ENCODE peak calls at places on chromosomes 7 and 10, in six cellular contexts. One of them, this sample, is unnamed.
A peak's percentile ranks its signal among the peaks of the same experiment; 100 is the strongest.

GRCh38 chr10:63819753-63820347 is 298.6 kb downstream of the REEP3 start:
- DNase-seq in adrenal gland: peak; percentile 77
- DNase-seq in transverse colon: peak; percentile 55
- DNase-seq in tibial nerve: peak; percentile 84
- DNase-seq in H54: peak; percentile 38
- DNase-seq in breast epithelium: peak; percentile 61
- DNase-seq in this sample: peak; percentile 72

GRCh38 chr10:130300608-130301025 is 164.4 kb downstream of the GLRX3 start:
- DNase-seq in breast epithelium: no peak
- DNase-seq in tibial nerve: no peak
- DNase-seq in transverse colon: no peak
- DNase-seq in H54: no peak
- DNase-seq in adrenal gland: peak; percentile 33
- DNase-seq in this sample: no peak

GRCh38 chr7:26293569-26294308 is 2.1 kb downstream of the SNX10 start:
- DNase-seq in transverse colon: no peak
- DNase-seq in breast epithelium: no peak
- DNase-seq in H54: no peak
- DNase-seq in tibial nerve: no peak
- DNase-seq in adrenal gland: no peak
- DNase-seq in this sample: no peak

GRCh38 chr10:131211146-131211545 is 100.4 kb downstream of the TCERG1L start:
- DNase-seq in H54: no peak
- DNase-seq in tibial nerve: no peak
- DNase-seq in transverse colon: no peak
- DNase-seq in adrenal gland: no peak
- DNase-seq in breast epithelium: no peak
- DNase-seq in this sample: peak; percentile 17

GRCh38 chr7:104848386-104848990 is 165.5 kb upstream of the KMT2E start:
- DNase-seq in transverse colon: peak; percentile 52
- DNase-seq in adrenal gland: peak; percentile 54
- DNase-seq in tibial nerve: peak; percentile 87
- DNase-seq in breast epithelium: no peak
- DNase-seq in H54: peak; percentile 23
- DNase-seq in this sample: peak; percentile 57

GRCh38 chr7:1496531-1497292 is 7.5 kb downstream of the INTS1 start:
- DNase-seq in H54: no peak
- DNase-seq in transverse colon: no peak
- DNase-seq in tibial nerve: no peak
- DNase-seq in breast epithelium: no peak
- DNase-seq in adrenal gland: no peak
- DNase-seq in this sample: no peak

GRCh38 chr10:119516381-119517234 is 25.9 kb downstream of the RGS10 start:
- DNase-seq in transverse colon: peak; percentile 49
- DNase-seq in H54: no peak
- DNase-seq in tibial nerve: no peak
- DNase-seq in breast epithelium: no peak
- DNase-seq in adrenal gland: no peak
- DNase-seq in this sample: peak; percentile 30

GRCh38 chr7:24227603-24228359 is 56.2 kb upstream of the NPY start:
- DNase-seq in transverse colon: no peak
- DNase-seq in breast epithelium: no peak
- DNase-seq in H54: no peak
- DNase-seq in adrenal gland: no peak
- DNase-seq in tibial nerve: no peak
- DNase-seq in this sample: no peak

GRCh38 chr10:78309536-78310237 is 276.0 kb downstream of the RPS24 start:
- DNase-seq in adrenal gland: no peak
- DNase-seq in H54: no peak
- DNase-seq in tibial nerve: no peak
- DNase-seq in transverse colon: no peak
- DNase-seq in breast epithelium: no peak
- DNase-seq in this sample: no peak

GRCh38 chr7:121397346-121397745 is 1.2 kb upstream of the FAM3C start:
- DNase-seq in breast epithelium: no peak
- DNase-seq in H54: no peak
- DNase-seq in tibial nerve: no peak
- DNase-seq in adrenal gland: no peak
- DNase-seq in transverse colon: no peak
- DNase-seq in this sample: no peak

GRCh38 chr10:78640981-78641646 is 427.7 kb upstream of the ZMIZ1 start:
- DNase-seq in tibial nerve: peak; percentile 28
- DNase-seq in H54: no peak
- DNase-seq in adrenal gland: no peak
- DNase-seq in breast epithelium: no peak
- DNase-seq in transverse colon: no peak
- DNase-seq in this sample: no peak

GRCh38 chr7:108650487-108650886 is 80.8 kb downstream of the DNAJB9 start:
- DNase-seq in breast epithelium: no peak
- DNase-seq in adrenal gland: no peak
- DNase-seq in transverse colon: no peak
- DNase-seq in H54: no peak
- DNase-seq in tibial nerve: no peak
- DNase-seq in this sample: no peak

GRCh38 chr10:85655394-85655793 is 711.2 kb downstream of the GRID1 start:
- DNase-seq in tibial nerve: no peak
- DNase-seq in breast epithelium: no peak
- DNase-seq in adrenal gland: no peak
- DNase-seq in H54: no peak
- DNase-seq in transverse colon: no peak
- DNase-seq in this sample: no peak

GRCh38 chr10:122504551-122504950 is 43.2 kb downstream of the HTRA1 start:
- DNase-seq in transverse colon: peak; percentile 79
- DNase-seq in tibial nerve: peak; percentile 84
- DNase-seq in H54: peak; percentile 86
- DNase-seq in breast epithelium: peak; percentile 89
- DNase-seq in adrenal gland: peak; percentile 45
- DNase-seq in this sample: peak; percentile 78

GRCh38 chr7:92226981-92227380 is 18.7 kb downstream of the KRIT1 start:
- DNase-seq in transverse colon: no peak
- DNase-seq in breast epithelium: no peak
- DNase-seq in tibial nerve: no peak
- DNase-seq in H54: no peak
- DNase-seq in adrenal gland: no peak
- DNase-seq in this sample: no peak

GRCh38 chr10:17001961-17002749 is 127.5 kb downstream of the CUBN start:
- DNase-seq in tibial nerve: peak; percentile 84
- DNase-seq in transverse colon: peak; percentile 33
- DNase-seq in H54: no peak
- DNase-seq in adrenal gland: peak; percentile 31
- DNase-seq in breast epithelium: no peak
- DNase-seq in this sample: no peak

GRCh38 chr7:147070886-147071285 is 954.3 kb downstream of the CNTNAP2 start:
- DNase-seq in adrenal gland: no peak
- DNase-seq in transverse colon: no peak
- DNase-seq in breast epithelium: no peak
- DNase-seq in H54: no peak
- DNase-seq in tibial nerve: no peak
- DNase-seq in this sample: no peak

GRCh38 chr7:110387689-110388088 is 703.2 kb upstream of the LRRN3 start:
- DNase-seq in H54: no peak
- DNase-seq in transverse colon: no peak
- DNase-seq in tibial nerve: no peak
- DNase-seq in adrenal gland: no peak
- DNase-seq in breast epithelium: no peak
- DNase-seq in this sample: no peak

DNA sequence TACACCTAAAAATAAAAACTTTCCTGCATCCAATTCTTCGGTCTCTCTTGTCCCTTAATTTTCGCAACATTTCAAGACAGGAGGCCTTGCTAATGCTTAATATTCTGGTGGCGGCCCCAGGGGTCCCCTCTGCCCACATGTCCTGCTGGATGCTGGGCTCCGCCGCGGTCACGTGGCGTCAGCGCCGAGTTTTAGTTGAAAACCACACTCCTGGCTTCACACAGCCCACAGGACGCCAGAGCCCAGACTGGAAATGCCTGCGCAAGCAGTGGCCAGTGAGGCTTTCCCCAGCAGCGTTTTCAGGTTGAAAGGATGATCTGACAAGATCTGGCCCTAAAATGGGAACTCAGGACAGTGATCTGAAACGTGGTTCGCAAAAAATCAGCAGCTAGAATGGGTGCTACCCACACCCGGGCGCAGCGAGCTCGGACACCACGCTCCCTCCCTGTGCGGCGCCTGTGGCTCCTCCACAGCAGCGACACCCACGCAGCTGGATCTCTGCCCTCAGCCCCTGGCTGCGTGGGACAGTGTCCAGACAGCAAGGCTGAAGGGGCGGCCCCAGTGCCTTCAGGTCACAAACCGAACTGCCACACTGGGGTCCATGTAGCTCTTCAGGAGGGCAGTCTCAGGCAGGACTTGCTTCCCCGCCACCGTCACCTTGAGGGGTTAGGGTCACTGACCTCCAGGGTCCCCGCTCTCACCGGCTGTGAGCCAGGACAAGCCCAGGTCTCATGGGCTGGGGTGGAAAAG is 11.6 kb upstream of the CYREN start:
- DNase-seq in adrenal gland: no peak
- DNase-seq in transverse colon: no peak
- DNase-seq in H54: no peak
- DNase-seq in breast epithelium: no peak
- DNase-seq in tibial nerve: no peak
- DNase-seq in this sample: peak; percentile 22
- TF ChIP-seq POLR2A in adrenal gland: no peak
- TF ChIP-seq POLR2A in transverse colon: no peak
- TF ChIP-seq POLR2A in H54: no peak
- TF ChIP-seq POLR2A in breast epithelium: no peak
- TF ChIP-seq POLR2A in tibial nerve: no peak
- TF ChIP-seq POLR2A in this sample: no peak

DNA sequence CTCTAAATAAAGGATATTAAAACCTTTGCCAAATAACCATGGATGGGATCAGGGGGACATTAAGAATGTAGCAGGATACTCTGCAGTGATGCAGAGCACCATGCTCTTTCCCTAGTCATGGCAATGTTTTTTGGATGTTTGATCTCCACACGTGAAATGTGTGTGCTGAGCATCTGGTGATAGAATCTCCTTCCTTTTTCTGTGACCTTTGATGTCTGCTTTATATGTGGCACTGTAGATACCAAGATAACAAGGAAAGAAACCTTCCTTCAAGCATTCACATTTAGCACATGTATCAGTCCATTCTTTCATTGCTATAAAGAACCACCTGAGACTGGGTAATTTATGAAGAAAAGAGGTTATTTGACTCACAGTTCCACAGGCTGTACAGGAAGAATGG is 87.7 kb upstream of the CYP2C9 start:
- DNase-seq in H54: no peak
- DNase-seq in transverse colon: no peak
- DNase-seq in breast epithelium: no peak
- DNase-seq in adrenal gland: no peak
- DNase-seq in tibial nerve: no peak
- DNase-seq in this sample: no peak
- TF ChIP-seq POLR2A in H54: no peak
- TF ChIP-seq POLR2A in transverse colon: no peak
- TF ChIP-seq POLR2A in breast epithelium: no peak
- TF ChIP-seq POLR2A in adrenal gland: no peak
- TF ChIP-seq POLR2A in tibial nerve: no peak
- TF ChIP-seq POLR2A in this sample: no peak

GRCh38 chr10:95276367-95277200 is 14.2 kb downstream of the PDLIM1 start:
- DNase-seq in tibial nerve: no peak
- DNase-seq in H54: no peak
- DNase-seq in adrenal gland: no peak
- DNase-seq in transverse colon: peak; percentile 73
- DNase-seq in breast epithelium: no peak
- DNase-seq in this sample: no peak

GRCh38 chr10:95277614-95278013 is 13.2 kb downstream of the PDLIM1 start:
- DNase-seq in H54: no peak
- DNase-seq in adrenal gland: no peak
- DNase-seq in breast epithelium: no peak
- DNase-seq in transverse colon: no peak
- DNase-seq in tibial nerve: no peak
- DNase-seq in this sample: no peak

GRCh38 chr10:95275726-95276366 is 15.0 kb downstream of the PDLIM1 start:
- DNase-seq in H54: no peak
- DNase-seq in breast epithelium: no peak
- DNase-seq in tibial nerve: no peak
- DNase-seq in adrenal gland: no peak
- DNase-seq in transverse colon: no peak
- DNase-seq in this sample: no peak

GRCh38 chr10:95277201-95277570 is 13.6 kb downstream of the PDLIM1 start:
- DNase-seq in transverse colon: no peak
- DNase-seq in H54: no peak
- DNase-seq in breast epithelium: no peak
- DNase-seq in adrenal gland: no peak
- DNase-seq in tibial nerve: no peak
- DNase-seq in this sample: no peak

DNA sequence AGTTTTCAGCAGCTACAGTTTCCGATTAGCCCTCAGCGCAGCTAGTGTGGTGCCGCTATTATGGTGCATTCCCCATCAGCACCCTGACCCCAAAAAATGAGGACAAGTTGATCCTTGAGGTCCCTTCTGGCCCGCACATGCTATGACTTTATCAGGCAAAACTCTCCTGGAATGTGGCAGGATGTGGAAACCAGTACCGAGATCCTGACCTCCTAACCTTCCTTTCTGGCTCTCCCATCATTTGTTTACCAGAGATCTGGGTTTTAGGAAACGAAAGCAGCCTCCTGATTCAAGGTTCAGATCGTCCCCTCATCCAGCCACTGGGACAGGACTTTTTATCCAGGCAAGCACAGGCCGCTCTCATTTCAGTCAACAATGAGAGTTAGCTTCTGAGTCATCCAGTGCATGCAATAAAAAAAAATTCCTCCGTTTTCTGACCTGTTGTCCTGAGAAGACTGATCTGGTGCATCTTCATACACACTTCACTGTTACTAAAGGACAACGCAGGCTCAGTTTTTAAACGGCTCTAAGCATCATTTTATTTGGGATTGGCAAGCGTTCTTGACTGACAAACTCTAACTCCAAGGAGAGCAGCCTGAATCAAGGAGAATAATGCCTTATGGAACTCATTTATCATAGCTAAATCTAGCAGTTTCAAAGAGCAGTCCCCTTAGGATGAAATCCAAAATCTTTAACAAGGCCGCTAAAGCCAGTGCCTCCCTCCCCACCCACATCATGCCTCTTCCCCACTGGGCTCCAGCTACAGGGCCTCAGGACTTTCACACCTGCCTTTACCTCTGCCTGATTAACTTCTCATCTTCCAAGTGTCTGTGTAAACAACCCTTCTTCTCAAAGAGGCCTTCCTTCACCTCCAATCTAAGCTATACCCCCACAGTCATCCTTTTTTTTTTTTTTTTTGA is 17.1 kb downstream of the PDLIM1 start:
- DNase-seq in H54: peak; percentile 69
- DNase-seq in transverse colon: peak; percentile 66
- DNase-seq in tibial nerve: peak; percentile 52
- DNase-seq in adrenal gland: peak; percentile 46
- DNase-seq in breast epithelium: peak; percentile 72
- DNase-seq in this sample: no peak
- TF ChIP-seq POLR2A in H54: no peak
- TF ChIP-seq POLR2A in transverse colon: peak; percentile 11
- TF ChIP-seq POLR2A in tibial nerve: no peak
- TF ChIP-seq POLR2A in adrenal gland: no peak
- TF ChIP-seq POLR2A in breast epithelium: no peak
- TF ChIP-seq POLR2A in this sample: no peak

DNA sequence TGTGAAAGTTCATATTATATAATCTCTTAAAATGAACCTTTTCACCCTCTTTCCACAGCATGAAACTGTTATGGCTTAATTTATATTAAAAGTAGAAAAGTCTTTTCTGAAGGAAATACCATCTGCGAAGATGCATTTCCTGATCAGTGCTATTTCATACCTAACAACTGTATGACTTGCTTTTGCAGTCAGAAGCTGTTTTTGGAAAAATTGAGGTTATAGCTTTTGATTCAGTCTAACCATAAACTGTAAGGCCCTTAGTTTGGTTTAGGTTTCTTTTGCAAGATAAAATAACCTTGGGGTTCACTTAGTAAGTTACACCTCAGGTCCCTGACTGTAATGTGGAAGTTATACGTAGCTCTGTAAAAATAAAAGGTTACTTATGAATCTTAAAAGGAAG is 22.7 kb upstream of the PARP12 start:
- DNase-seq in tibial nerve: no peak
- DNase-seq in transverse colon: no peak
- DNase-seq in breast epithelium: no peak
- DNase-seq in H54: no peak
- DNase-seq in adrenal gland: no peak
- DNase-seq in this sample: no peak
- TF ChIP-seq POLR2A in tibial nerve: no peak
- TF ChIP-seq POLR2A in transverse colon: no peak
- TF ChIP-seq POLR2A in breast epithelium: no peak
- TF ChIP-seq POLR2A in H54: no peak
- TF ChIP-seq POLR2A in adrenal gland: no peak
- TF ChIP-seq POLR2A in this sample: no peak

This sample was measured in stomach.